ENCODE peak calls at places on chromosomes 6 and 20, in seven cellular contexts. One of them, this sample, is unnamed.

GRCh38 chr20:38130687-38131587 is 34.1 kb downstream of the TGM2 start:
- DNase-seq in mesendoderm: no peak
- DNase-seq in caudate nucleus: no peak
- DNase-seq in stomach: no peak
- DNase-seq in mammary epithelial cell: no peak
- DNase-seq in A549: no peak
- DNase-seq in aorta: peak
- DNase-seq in this sample: no peak

GRCh38 chr20:38290829-38291581 is 13.0 kb upstream of the BPI start:
- DNase-seq in A549: peak
- DNase-seq in caudate nucleus: no peak
- DNase-seq in mammary epithelial cell: no peak
- DNase-seq in aorta: no peak
- DNase-seq in stomach: no peak
- DNase-seq in mesendoderm: peak
- DNase-seq in this sample: peak

GRCh38 chr20:20017852-20018245 is 687 bp downstream of the NAA20 start:
- DNase-seq in mammary epithelial cell: peak
- DNase-seq in mesendoderm: peak
- DNase-seq in A549: peak
- DNase-seq in caudate nucleus: no peak
- DNase-seq in stomach: no peak
- DNase-seq in aorta: no peak
- DNase-seq in this sample: no peak

GRCh38 chr20:3661060-3661820 is 2.0 kb downstream of the GFRA4 start:
- DNase-seq in mammary epithelial cell: no peak
- DNase-seq in mesendoderm: no peak
- DNase-seq in A549: no peak
- DNase-seq in stomach: no peak
- DNase-seq in aorta: peak
- DNase-seq in caudate nucleus: no peak
- DNase-seq in this sample: peak

GRCh38 chr20:20814685-20815084 is 102.2 kb upstream of the RALGAPA2 start:
- DNase-seq in aorta: no peak
- DNase-seq in stomach: no peak
- DNase-seq in mammary epithelial cell: no peak
- DNase-seq in A549: peak
- DNase-seq in caudate nucleus: no peak
- DNase-seq in mesendoderm: peak
- DNase-seq in this sample: peak

GRCh38 chr6:129501401-129502051 is 208.5 kb downstream of the ARHGAP18 start:
- DNase-seq in A549: peak
- DNase-seq in stomach: peak
- DNase-seq in mammary epithelial cell: peak
- DNase-seq in aorta: peak
- DNase-seq in mesendoderm: peak
- DNase-seq in caudate nucleus: no peak
- DNase-seq in this sample: peak

GRCh38 chr6:6918216-6918983 is 189.4 kb upstream of the RREB1 start:
- DNase-seq in mesendoderm: no peak
- DNase-seq in stomach: no peak
- DNase-seq in caudate nucleus: no peak
- DNase-seq in mammary epithelial cell: peak
- DNase-seq in aorta: no peak
- DNase-seq in A549: peak
- DNase-seq in this sample: no peak

GRCh38 chr6:30490031-30490876 is 945 bp downstream of the HLA-E start:
- DNase-seq in A549: peak
- DNase-seq in mammary epithelial cell: peak
- DNase-seq in caudate nucleus: no peak
- DNase-seq in aorta: peak
- DNase-seq in mesendoderm: peak
- DNase-seq in stomach: peak
- DNase-seq in this sample: peak

GRCh38 chr6:125567407-125567806 is 182.0 kb upstream of the HEY2 start:
- DNase-seq in A549: no peak
- DNase-seq in aorta: no peak
- DNase-seq in caudate nucleus: no peak
- DNase-seq in mammary epithelial cell: no peak
- DNase-seq in mesendoderm: no peak
- DNase-seq in stomach: no peak
- DNase-seq in this sample: no peak

DNA sequence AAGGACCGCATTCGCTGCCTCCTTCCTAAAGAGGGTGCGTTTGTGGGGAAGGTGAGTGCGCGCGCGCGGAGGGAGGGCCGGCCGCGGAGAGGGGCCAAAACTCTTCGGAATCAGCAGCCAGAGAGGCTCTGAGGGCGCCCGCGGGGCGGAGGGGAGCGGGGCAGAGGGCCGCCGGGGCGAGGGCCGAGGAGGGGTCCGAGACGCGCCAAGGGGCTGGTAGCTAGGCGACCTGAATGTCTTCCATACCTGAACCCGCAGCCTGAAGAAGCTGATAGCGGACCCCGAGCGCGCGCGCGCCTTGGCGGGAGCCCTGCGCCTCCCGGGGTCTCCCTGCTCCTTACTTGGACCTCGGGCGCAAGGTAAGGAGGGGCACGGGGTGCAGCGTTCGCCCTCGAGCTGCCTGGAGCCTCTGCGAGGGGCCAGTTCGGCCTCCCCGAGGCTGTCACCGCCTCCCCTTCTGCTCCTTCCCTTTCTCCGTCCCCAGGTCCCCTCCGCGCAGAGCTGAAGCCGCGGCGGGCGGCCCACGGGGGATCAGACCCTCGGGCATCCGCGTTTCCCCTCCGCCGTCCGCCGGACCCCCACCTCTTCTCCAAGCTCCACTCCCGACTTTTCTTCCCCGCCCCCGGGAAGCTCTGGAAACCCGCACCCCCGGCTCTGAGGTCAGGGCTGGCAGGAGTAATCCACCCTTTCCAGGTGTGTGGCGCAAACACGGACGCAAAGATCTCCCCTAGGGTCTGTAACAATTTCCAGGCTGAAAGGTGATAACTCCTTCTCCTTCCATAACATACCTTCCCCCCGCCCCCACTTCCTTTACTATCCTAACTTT is 13.1 kb upstream of the DEK start:
- DNase-seq in aorta: no peak
- DNase-seq in caudate nucleus: no peak
- DNase-seq in A549: no peak
- DNase-seq in stomach: no peak
- DNase-seq in mesendoderm: peak
- DNase-seq in mammary epithelial cell: peak
- DNase-seq in this sample: peak
- H3K27ac ChIP-seq in aorta: no peak
- H3K27ac ChIP-seq in caudate nucleus: no peak
- H3K27ac ChIP-seq in A549: no peak
- H3K27ac ChIP-seq in stomach: no peak
- H3K27ac ChIP-seq in mesendoderm: no peak
- H3K27ac ChIP-seq in mammary epithelial cell: no peak
- H3K27ac ChIP-seq in this sample: no peak

GRCh38 chr6:144311361-144311760 is 26.2 kb downstream of the UTRN start:
- DNase-seq in caudate nucleus: no peak
- DNase-seq in mesendoderm: no peak
- DNase-seq in A549: no peak
- DNase-seq in stomach: no peak
- DNase-seq in aorta: no peak
- DNase-seq in mammary epithelial cell: no peak
- DNase-seq in this sample: no peak

GRCh38 chr6:144314003-144314485 is 28.9 kb downstream of the UTRN start:
- DNase-seq in caudate nucleus: no peak
- DNase-seq in mesendoderm: no peak
- DNase-seq in stomach: no peak
- DNase-seq in aorta: peak
- DNase-seq in mammary epithelial cell: no peak
- DNase-seq in A549: no peak
- DNase-seq in this sample: no peak

GRCh38 chr6:144307880-144308279 is 22.7 kb downstream of the UTRN start:
- DNase-seq in A549: no peak
- DNase-seq in aorta: no peak
- DNase-seq in mesendoderm: peak
- DNase-seq in mammary epithelial cell: no peak
- DNase-seq in stomach: no peak
- DNase-seq in caudate nucleus: no peak
- DNase-seq in this sample: no peak

GRCh38 chr6:144314562-144314961 is 29.4 kb downstream of the UTRN start:
- DNase-seq in mammary epithelial cell: no peak
- DNase-seq in stomach: peak
- DNase-seq in aorta: no peak
- DNase-seq in A549: no peak
- DNase-seq in caudate nucleus: no peak
- DNase-seq in mesendoderm: no peak
- DNase-seq in this sample: no peak

GRCh38 chr6:144310761-144311160 is 25.6 kb downstream of the UTRN start:
- DNase-seq in A549: no peak
- DNase-seq in caudate nucleus: no peak
- DNase-seq in stomach: no peak
- DNase-seq in aorta: no peak
- DNase-seq in mesendoderm: no peak
- DNase-seq in mammary epithelial cell: no peak
- DNase-seq in this sample: no peak
- H3K27ac ChIP-seq in A549: no peak
- H3K27ac ChIP-seq in caudate nucleus: no peak
- H3K27ac ChIP-seq in stomach: no peak
- H3K27ac ChIP-seq in aorta: no peak
- H3K27ac ChIP-seq in mesendoderm: no peak
- H3K27ac ChIP-seq in mammary epithelial cell: no peak
- H3K27ac ChIP-seq in this sample: no peak

DNA sequence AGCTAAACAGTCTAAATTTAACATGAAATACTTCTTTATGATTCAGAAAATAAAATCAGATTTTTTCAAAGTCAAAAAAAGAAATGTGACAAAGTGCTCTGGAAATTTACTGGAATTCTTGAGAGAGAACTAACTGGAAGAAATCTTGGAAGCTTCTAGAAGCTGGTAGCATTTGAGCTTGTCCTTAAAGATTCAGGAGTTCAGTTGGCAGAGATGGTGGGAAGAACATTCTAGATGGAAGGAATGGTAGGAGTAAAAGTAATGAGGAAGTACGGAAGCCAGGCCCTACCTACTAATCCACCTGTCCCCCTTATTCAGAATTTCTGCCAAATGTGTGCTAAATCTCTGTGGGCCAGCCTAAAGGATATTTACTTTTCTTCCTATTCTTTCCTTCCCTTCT is 21.2 kb downstream of the RALY start:
- DNase-seq in mesendoderm: no peak
- DNase-seq in A549: no peak
- DNase-seq in stomach: no peak
- DNase-seq in mammary epithelial cell: no peak
- DNase-seq in caudate nucleus: no peak
- DNase-seq in aorta: no peak
- DNase-seq in this sample: no peak
- H3K27ac ChIP-seq in mesendoderm: no peak
- H3K27ac ChIP-seq in A549: no peak
- H3K27ac ChIP-seq in stomach: no peak
- H3K27ac ChIP-seq in mammary epithelial cell: no peak
- H3K27ac ChIP-seq in caudate nucleus: no peak
- H3K27ac ChIP-seq in aorta: no peak
- H3K27ac ChIP-seq in this sample: no peak

DNA sequence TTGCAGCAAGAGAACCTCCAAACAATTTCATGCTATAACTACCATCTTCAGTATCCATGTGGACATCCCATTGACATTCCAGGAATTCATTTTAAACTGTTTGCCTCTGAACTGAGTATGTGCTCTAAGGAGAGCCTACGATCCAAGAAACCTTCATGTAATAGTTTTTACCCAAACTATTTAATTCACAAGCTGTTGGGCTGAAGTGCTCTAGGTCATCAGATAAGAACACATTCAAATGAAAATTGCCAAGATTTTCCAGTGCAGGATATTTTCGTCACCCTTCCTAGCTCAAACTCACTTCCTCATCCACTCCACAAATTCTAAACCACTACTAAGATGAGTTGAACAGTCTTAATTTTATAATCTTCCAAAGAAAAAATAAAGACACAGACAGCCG is 12.8 kb downstream of the RSPO3 start:
- DNase-seq in caudate nucleus: no peak
- DNase-seq in A549: no peak
- DNase-seq in mesendoderm: no peak
- DNase-seq in aorta: no peak
- DNase-seq in mammary epithelial cell: no peak
- DNase-seq in stomach: no peak
- DNase-seq in this sample: no peak
- H3K27ac ChIP-seq in caudate nucleus: no peak
- H3K27ac ChIP-seq in A549: peak
- H3K27ac ChIP-seq in mesendoderm: no peak
- H3K27ac ChIP-seq in aorta: no peak
- H3K27ac ChIP-seq in mammary epithelial cell: no peak
- H3K27ac ChIP-seq in stomach: no peak
- H3K27ac ChIP-seq in this sample: no peak

DNA sequence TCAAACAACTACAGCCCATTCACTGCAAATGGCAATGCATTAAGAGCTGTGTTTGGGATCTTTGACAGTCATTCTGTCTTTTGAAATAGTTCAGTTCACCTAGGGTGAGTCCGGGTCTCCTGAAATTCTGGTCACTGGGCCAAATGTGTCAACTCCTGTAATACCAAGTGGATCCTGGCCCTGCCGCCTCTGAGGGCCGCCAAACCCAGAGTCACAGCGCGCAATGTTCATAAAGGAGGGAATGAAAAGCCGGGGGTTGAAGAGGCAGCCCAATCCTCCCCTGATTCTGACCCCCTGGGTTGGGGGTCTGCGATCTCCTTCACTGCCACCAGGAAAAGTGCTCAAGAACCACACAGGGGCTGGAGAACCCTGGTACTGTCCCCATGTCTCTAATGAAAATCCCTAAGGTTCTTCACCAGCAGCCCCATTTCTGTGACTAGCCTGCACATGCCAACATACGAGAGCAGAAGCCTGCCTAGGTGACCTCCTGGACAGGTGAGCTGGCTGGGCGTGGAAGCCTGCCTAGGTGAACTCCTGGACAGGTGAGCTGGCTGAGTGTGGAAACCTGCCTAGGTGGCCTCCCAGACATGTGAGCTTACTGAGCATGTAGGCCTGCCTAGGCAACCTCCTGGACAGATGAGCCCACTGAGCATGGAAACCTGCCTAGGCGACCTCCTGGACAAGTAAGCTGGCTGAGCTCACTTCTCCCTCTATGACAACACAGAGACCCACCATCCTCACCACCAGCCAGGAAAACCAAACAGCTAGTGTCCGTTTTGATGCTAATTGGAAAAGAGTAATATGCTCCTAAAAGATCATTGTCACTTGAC is 16.1 kb upstream of the APMAP start:
- DNase-seq in aorta: peak
- DNase-seq in stomach: no peak
- DNase-seq in caudate nucleus: no peak
- DNase-seq in A549: no peak
- DNase-seq in mesendoderm: no peak
- DNase-seq in mammary epithelial cell: no peak
- DNase-seq in this sample: no peak
- H3K27ac ChIP-seq in aorta: no peak
- H3K27ac ChIP-seq in stomach: no peak
- H3K27ac ChIP-seq in caudate nucleus: no peak
- H3K27ac ChIP-seq in A549: no peak
- H3K27ac ChIP-seq in mesendoderm: no peak
- H3K27ac ChIP-seq in mammary epithelial cell: no peak
- H3K27ac ChIP-seq in this sample: no peak

GRCh38 chr6:40293824-40294188 is 293.4 kb downstream of the LRFN2 start:
- DNase-seq in A549: no peak
- DNase-seq in mammary epithelial cell: no peak
- DNase-seq in stomach: no peak
- DNase-seq in aorta: no peak
- DNase-seq in caudate nucleus: no peak
- DNase-seq in mesendoderm: no peak
- DNase-seq in this sample: peak
- H3K27ac ChIP-seq in A549: no peak
- H3K27ac ChIP-seq in mammary epithelial cell: no peak
- H3K27ac ChIP-seq in stomach: no peak
- H3K27ac ChIP-seq in aorta: no peak
- H3K27ac ChIP-seq in caudate nucleus: no peak
- H3K27ac ChIP-seq in mesendoderm: no peak
- H3K27ac ChIP-seq in this sample: no peak